ENCODE peak calls at places on chromosomes 11 and 22, in nine cellular contexts. S is brain microvascular endothelial cell, L is gastrocnemius medialis, C is IMR-90, T is left ventricle myocardium inferior, H is colonic mucosa, X is epithelial cell of esophagus, Z is cardiac fibroblast, O is lower leg skin. J is an unnamed sample.

GRCh38 chr11:68213555-68214172 is 568 bp upstream of the KMT5B start:
- DNase-seq in S (peak; percentile 85), L (peak; percentile 81), C (peak; percentile 96), T (peak; percentile 90), H (peak; percentile 79), X (peak; percentile 96), Z (peak; percentile 94), O (peak; percentile 78), J (peak; percentile 95)

GRCh38 chr11:44178381-44178780 is 82.9 kb downstream of the EXT2 start:
- DNase-seq in S (peak; percentile 40), L (peak; percentile 3), C (peak; percentile 61), T (no peak), H (no peak), X (no peak), Z (peak; percentile 33), O (no peak), J (no peak)

GRCh38 chr11:14341968-14342367 is 17.0 kb downstream of the RRAS2 start:
- DNase-seq in S (no peak), L (no peak), C (no peak), T (no peak), H (no peak), X (no peak), Z (no peak), O (no peak), J (no peak)

GRCh38 chr11:60844870-60845221 is 2.9 kb downstream of the CCDC86 start:
- DNase-seq in S (no peak), L (no peak), C (no peak), T (no peak), H (no peak), X (peak; percentile 10), Z (no peak), O (no peak), J (peak; percentile 46)

GRCh38 chr22:28021116-28021997 is 102.3 kb upstream of the PITPNB start:
- DNase-seq in S (no peak), L (no peak), C (no peak), T (peak; percentile 8), H (peak; percentile 13), X (no peak), Z (no peak), O (no peak), J (no peak)

GRCh38 chr22:31044262-31044861 is 36.8 kb upstream of the SMTN start:
- DNase-seq in S (no peak), L (no peak), C (peak; percentile 74), T (peak; percentile 57), H (peak; percentile 31), X (no peak), Z (peak; percentile 57), O (no peak), J (no peak)

GRCh38 chr11:23124996-23125395 is 264.7 kb upstream of the CCDC179 start:
- DNase-seq in S (no peak), L (no peak), C (no peak), T (no peak), H (no peak), X (no peak), Z (peak; percentile 3), O (no peak), J (no peak)

GRCh38 chr11:10456519-10456918 is 1.5 kb downstream of the AMPD3 start:
- DNase-seq in S (no peak), L (no peak), C (no peak), T (no peak), H (no peak), X (no peak), Z (no peak), O (no peak), J (no peak)

GRCh38 chr11:213111-213510 is 5.6 kb downstream of the RIC8A start:
- DNase-seq in S (no peak), L (no peak), C (no peak), T (no peak), H (no peak), X (no peak), Z (no peak), O (no peak), J (no peak)

GRCh38 chr22:31681625-31682345 is 19.8 kb upstream of the PISD start:
- DNase-seq in S (peak; percentile 2), L (no peak), C (peak; percentile 60), T (no peak), H (no peak), X (no peak), Z (no peak), O (no peak), J (no peak)

GRCh38 chr11:9853929-9854557 is 190.2 kb downstream of the SWAP70 start:
- DNase-seq in S (no peak), L (no peak), C (no peak), T (no peak), H (no peak), X (no peak), Z (no peak), O (no peak), J (no peak)

GRCh38 chr11:117980716-117981115 is 5.5 kb upstream of the IL10RA start:
- DNase-seq in S (no peak), L (no peak), C (no peak), T (no peak), H (no peak), X (no peak), Z (no peak), O (no peak), J (no peak)

GRCh38 chr11:132876301-132877071 is 655.8 kb downstream of the OPCML start:
- DNase-seq in S (no peak), L (no peak), C (no peak), T (no peak), H (no peak), X (peak; percentile 9), Z (no peak), O (no peak), J (no peak)

GRCh38 chr22:46129390-46130041 is 20.8 kb upstream of the PPARA start:
- DNase-seq in S (no peak), L (no peak), C (no peak), T (peak; percentile 80), H (no peak), X (no peak), Z (no peak), O (no peak), J (no peak)

GRCh38 chr22:35352214-35353111 is 28.4 kb upstream of the HMOX1 start:
- DNase-seq in S (no peak), L (peak; percentile 57), C (no peak), T (peak; percentile 74), H (peak; percentile 47), X (no peak), Z (peak; percentile 35), O (peak; percentile 62), J (no peak)

GRCh38 chr11:131978351-131978750 is 607.9 kb downstream of the NTM start:
- DNase-seq in S (no peak), L (no peak), C (no peak), T (no peak), H (no peak), X (peak; percentile 36), Z (no peak), O (no peak), J (no peak)

DNA sequence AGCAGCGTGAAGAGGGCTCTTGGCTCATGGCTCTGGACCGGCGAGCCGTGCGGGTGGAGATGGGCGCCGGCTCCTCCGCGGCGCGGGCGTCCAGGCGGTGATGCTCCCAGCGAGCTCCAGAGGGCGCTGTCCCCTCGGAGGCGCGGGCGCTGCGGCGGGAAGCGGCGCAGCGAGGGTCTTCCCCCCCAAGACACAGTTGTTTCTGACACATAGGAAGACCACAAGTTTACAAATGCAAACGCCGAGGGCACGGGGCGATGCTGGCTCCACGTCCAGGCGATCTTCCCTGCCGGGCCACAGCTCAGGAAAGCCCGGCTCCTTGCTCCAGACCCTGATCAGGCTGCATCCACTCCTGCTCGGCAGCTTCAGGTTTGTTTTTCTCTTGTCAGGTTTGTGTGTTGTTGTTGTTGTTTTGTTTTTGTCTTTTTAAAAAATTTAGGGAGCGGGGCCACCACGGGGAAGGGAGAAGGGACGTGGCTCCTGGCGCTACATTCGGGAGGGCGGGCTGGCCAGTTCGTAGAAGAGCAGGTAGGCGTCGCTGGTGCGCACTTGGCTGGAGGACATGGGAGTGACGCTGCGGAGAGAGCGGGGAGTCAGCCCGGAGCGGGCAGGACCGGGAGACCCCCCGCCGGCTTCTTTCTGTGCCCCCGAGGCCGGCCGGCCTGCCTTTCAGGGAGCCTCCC is 10.0 kb upstream of the MFRP start:
- DNase-seq in S (peak; percentile 66), L (no peak), C (peak; percentile 66), T (peak; percentile 83), H (peak; percentile 87), X (peak; percentile 77), Z (peak; percentile 70), O (peak; percentile 70), J (no peak)
- H3K4me3 ChIP-seq in S (peak overlapping the region; percentile 63), L (peak overlapping the region; percentile 56), C (peak overlapping the region; percentile 46), T (peak overlapping the region; percentile 68), H (peak overlapping the region; percentile 49), X (peak overlapping the region; percentile 43), Z (peak overlapping the region; percentile 56), O (no peak overlapping the region), J (no peak overlapping the region)

GRCh38 chr11:75275581-75275980 is 35.0 kb downstream of the TPBGL start:
- DNase-seq in S (no peak), L (peak; percentile 30), C (peak; percentile 13), T (peak; percentile 38), H (peak; percentile 50), X (no peak), Z (no peak), O (peak; percentile 47), J (no peak)
- TF ChIP-seq CTCF in S (no peak), L (no peak), C (no peak), T (no peak), H (no peak), X (no peak), Z (no peak), O (no peak), J (no peak)

DNA sequence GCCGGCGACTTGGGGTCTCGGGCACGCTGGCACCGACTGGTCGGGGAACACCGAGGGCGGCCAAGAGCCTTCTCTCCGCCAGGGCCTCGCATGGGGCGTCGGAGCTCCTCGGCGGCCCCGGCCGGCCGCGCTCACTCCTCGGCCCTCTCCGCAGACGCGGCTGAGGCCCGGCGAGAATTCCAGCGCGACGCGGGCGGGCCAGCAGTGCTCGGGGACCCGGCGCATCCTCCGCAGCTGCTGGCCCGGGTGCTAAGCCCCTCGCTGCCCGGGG is 5.6 kb downstream of the TBX1 start:
- DNase-seq in S (no peak), L (no peak), C (no peak), T (no peak), H (no peak), X (no peak), Z (no peak), O (no peak), J (no peak)
- H3K4me3 ChIP-seq in S (no peak overlapping the region), L (no peak overlapping the region), C (no peak overlapping the region), T (peak overlapping the region; percentile 58), H (peak overlapping the region; percentile 9), X (no peak overlapping the region), Z (no peak overlapping the region), O (peak overlapping the region; percentile 22), J (no peak overlapping the region)

DNA sequence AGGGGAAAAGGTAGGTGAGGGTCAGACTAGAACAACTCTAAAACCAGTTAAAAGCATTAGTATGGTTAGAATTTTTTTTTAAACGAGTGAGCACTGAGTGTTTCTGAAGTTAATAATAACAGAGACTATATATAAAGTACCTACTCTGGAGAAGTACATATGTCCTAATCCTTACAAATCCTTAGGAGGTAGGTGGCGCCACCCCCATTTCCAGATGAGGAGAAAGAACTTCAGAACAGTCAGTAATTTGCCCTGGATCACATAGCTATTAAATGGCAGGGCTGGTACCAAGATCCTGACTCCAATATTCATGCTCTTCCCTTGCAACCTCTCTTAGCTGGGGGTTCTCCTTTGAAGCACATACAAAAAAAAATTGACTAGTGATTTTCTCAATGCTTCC is 80.5 kb downstream of the CLPB start:
- DNase-seq in S (no peak), L (no peak), C (peak; percentile 22), T (no peak), H (no peak), X (peak; percentile 15), Z (peak; percentile 26), O (no peak), J (peak; percentile 73)
- TF ChIP-seq CTCF in S (peak; percentile 51), L (no peak), C (peak; percentile 35), T (no peak), H (no peak), X (peak; percentile 22), Z (peak; percentile 29), O (no peak), J (peak; percentile 70)

GRCh38 chr11:62508336-62509058 is 38.1 kb downstream of the AHNAK start:
- DNase-seq in S (peak; percentile 17), L (peak; percentile 87), C (peak; percentile 36), T (peak; percentile 84), H (peak; percentile 78), X (peak; percentile 66), Z (no peak), O (peak; percentile 74), J (peak; percentile 83)
- H3K4me3 ChIP-seq in S (peak overlapping the region; percentile 29), L (peak overlapping the region; percentile 19), C (no peak overlapping the region), T (peak overlapping the region; percentile 39), H (no peak overlapping the region), X (no peak overlapping the region), Z (no peak overlapping the region), O (no peak overlapping the region), J (peak overlapping the region; percentile 5)

J was measured in Caco-2.